ENCODE peak calls at places on chromosomes 6 and 20, in six cellular contexts. S, B, A, K, C and U are unnamed samples.

GRCh38 chr6:111683749-111684267 is 78.1 kb upstream of the TRAF3IP2 start:
- DNase-seq in S (no peak), B (no peak), A (no peak), K (no peak), C (no peak), U (no peak)

GRCh38 chr6:12873706-12874105 is 157.1 kb downstream of the PHACTR1 start:
- DNase-seq in S (no peak), B (no peak), A (no peak), K (no peak), C (no peak), U (no peak)

GRCh38 chr6:44431118-44431725 is 43.7 kb downstream of the CDC5L start:
- DNase-seq in S (peak), B (peak), A (no peak), K (peak), C (peak), U (peak)

GRCh38 chr6:124962617-124963415 is 579 bp downstream of the RNF217 start:
- DNase-seq in S (peak), B (peak), A (no peak), K (no peak), C (no peak), U (peak)

GRCh38 chr20:61373956-61374545 is 122.0 kb downstream of the CDH4 start:
- DNase-seq in S (no peak), B (no peak), A (no peak), K (no peak), C (no peak), U (no peak)

GRCh38 chr6:7058250-7058923 is 49.4 kb upstream of the RREB1 start:
- DNase-seq in S (no peak), B (peak), A (no peak), K (peak), C (no peak), U (no peak)

GRCh38 chr6:149991838-149992237 is 28.1 kb downstream of the ULBP1 start:
- DNase-seq in S (no peak), B (no peak), A (no peak), K (no peak), C (no peak), U (no peak)

GRCh38 chr6:142416179-142416578 is 114.4 kb downstream of the ADGRG6 start:
- DNase-seq in S (no peak), B (no peak), A (no peak), K (no peak), C (no peak), U (peak)

GRCh38 chr6:39411465-39411864 is 89.0 kb upstream of the KCNK16 start:
- DNase-seq in S (no peak), B (no peak), A (no peak), K (no peak), C (no peak), U (no peak)

GRCh38 chr6:21593927-21594421 is 423 bp downstream of the SOX4 start:
- DNase-seq in S (peak), B (no peak), A (no peak), K (peak), C (no peak), U (no peak)

GRCh38 chr6:21594427-21595264 is 1.1 kb downstream of the SOX4 start:
- DNase-seq in S (peak), B (no peak), A (no peak), K (peak), C (no peak), U (peak)

GRCh38 chr6:21592953-21593352 is 598 bp upstream of the SOX4 start:
- DNase-seq in S (no peak), B (no peak), A (no peak), K (no peak), C (no peak), U (no peak)

GRCh38 chr6:21595265-21595950 is 1.9 kb downstream of the SOX4 start:
- DNase-seq in S (peak), B (no peak), A (no peak), K (no peak), C (no peak), U (no peak)

GRCh38 chr6:21593412-21593926 is at the start of gene SOX4:
- DNase-seq in S (peak), B (peak), A (peak), K (peak), C (peak), U (peak)
- TF ChIP-seq CREB1 in S (no peak), B (no peak), A (no peak), K (no peak), C (peak), U (no peak)

GRCh38 chr6:56515081-56515905 is 127.4 kb downstream of the DST start:
- DNase-seq in S (no peak), B (no peak), A (no peak), K (peak), C (no peak), U (no peak)

GRCh38 chr6:56516003-56516402 is 126.7 kb downstream of the DST start:
- DNase-seq in S (no peak), B (no peak), A (no peak), K (no peak), C (no peak), U (no peak)

GRCh38 chr6:56518995-56519767 is 123.5 kb downstream of the DST start:
- DNase-seq in S (no peak), B (no peak), A (no peak), K (no peak), C (no peak), U (no peak)

GRCh38 chr6:56514395-56514794 is 128.3 kb downstream of the DST start:
- DNase-seq in S (no peak), B (no peak), A (no peak), K (no peak), C (no peak), U (no peak)

DNA sequence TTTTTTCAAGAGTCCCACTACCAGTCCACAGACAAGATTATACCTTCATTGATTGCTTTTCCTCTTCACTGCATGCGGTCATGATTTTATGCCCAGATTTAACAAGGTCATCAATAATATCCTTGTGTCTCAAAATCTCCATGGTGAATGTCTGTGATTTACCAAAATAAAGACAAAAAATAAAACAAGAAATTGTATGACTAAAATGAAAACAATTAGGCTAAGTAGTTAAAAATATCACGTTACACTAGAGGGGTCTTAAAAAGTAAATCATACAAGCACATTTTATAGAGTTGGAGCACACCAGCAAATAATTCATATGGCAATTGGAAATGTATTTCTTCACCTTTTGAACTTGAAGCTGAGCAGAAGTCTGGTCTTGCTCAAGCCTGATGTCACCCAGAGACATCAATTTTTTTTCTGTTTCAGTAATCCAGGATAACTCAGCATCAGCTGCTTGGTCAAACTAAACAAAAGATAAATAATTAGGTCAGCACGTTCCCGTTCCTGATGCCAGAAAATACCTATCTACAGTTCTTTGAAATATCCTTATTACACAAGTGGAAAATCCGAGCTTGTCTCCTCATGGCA is 125.4 kb downstream of the DST start:
- DNase-seq in S (no peak), B (no peak), A (no peak), K (no peak), C (no peak), U (no peak)
- TF ChIP-seq CREB1 in S (no peak), B (no peak), A (no peak), K (no peak), C (no peak), U (no peak)

GRCh38 chr6:26597389-26597766 is 625 bp downstream of the ABT1 start:
- DNase-seq in S (no peak), B (no peak), A (no peak), K (no peak), C (no peak), U (no peak)

GRCh38 chr6:26596579-26597388 is at the start of gene ABT1:
- DNase-seq in S (peak), B (peak), A (peak), K (peak), C (peak), U (peak)

GRCh38 chr6:26594730-26595632 is 1.8 kb upstream of the ABT1 start:
- DNase-seq in S (peak), B (peak), A (peak), K (peak), C (no peak), U (peak)

GRCh38 chr6:26594128-26594493 is 2.6 kb upstream of the ABT1 start:
- DNase-seq in S (no peak), B (no peak), A (no peak), K (no peak), C (no peak), U (no peak)

GRCh38 chr6:26595669-26596269 is 984 bp upstream of the ABT1 start:
- DNase-seq in S (peak), B (peak), A (peak), K (peak), C (no peak), U (peak)
- TF ChIP-seq CREB1 in S (no peak), B (peak), A (peak), K (no peak), C (peak), U (peak)

GRCh38 chr20:47929368-47930115 is 144.3 kb upstream of the SULF2 start:
- DNase-seq in S (no peak), B (no peak), A (no peak), K (no peak), C (no peak), U (no peak)
- TF ChIP-seq CREB1 in S (no peak), B (no peak), A (no peak), K (no peak), C (no peak), U (no peak)